ENCODE peak calls at places on chromosomes 3 and 15, in four cellular contexts. M is dorsolateral prefrontal cortex, W is psoas muscle, G is keratinocyte. T is an unnamed sample.

GRCh38 chr15:39667382-39668127 is 86.7 kb downstream of the THBS1 start:
- DNase-seq in M (no peak), W (no peak), G (no peak), T (no peak)

GRCh38 chr3:169300436-169300835 is 363.1 kb downstream of the MECOM start:
- DNase-seq in M (no peak), W (no peak), G (no peak), T (no peak)

GRCh38 chr3:78337801-78338211 is 1297.9 kb downstream of the ROBO2 start:
- DNase-seq in M (no peak), W (no peak), G (no peak), T (no peak)

GRCh38 chr3:111592941-111593340 is 2.2 kb downstream of the ZBED2 start:
- DNase-seq in M (no peak), W (no peak), G (no peak), T (no peak)

GRCh38 chr3:15271785-15272381 is 60.5 kb downstream of the SH3BP5 start:
- DNase-seq in M (no peak), W (peak), G (no peak), T (no peak)

GRCh38 chr3:106355873-106356272 is 487.1 kb upstream of the CBLB start:
- DNase-seq in M (no peak), W (no peak), G (no peak), T (no peak)

GRCh38 chr3:141380987-141381386 is 12.7 kb downstream of the ZBTB38 start:
- DNase-seq in M (no peak), W (no peak), G (no peak), T (no peak)

GRCh38 chr15:65580287-65580686 is 30.6 kb downstream of the INTS14 start:
- DNase-seq in M (no peak), W (no peak), G (no peak), T (peak)

GRCh38 chr15:22893081-22893480 is 54.6 kb downstream of the NIPA2 start:
- DNase-seq in M (no peak), W (no peak), G (no peak), T (no peak)

GRCh38 chr15:40379853-40380252 is 2.7 kb upstream of the KNSTRN start:
- DNase-seq in M (peak), W (peak), G (peak), T (peak)

GRCh38 chr3:175057406-175057805 is 198.3 kb downstream of the NAALADL2 start:
- DNase-seq in M (no peak), W (no peak), G (no peak), T (no peak)

GRCh38 chr15:59540654-59541053 is 70.9 kb upstream of the GCNT3 start:
- DNase-seq in M (no peak), W (no peak), G (no peak), T (no peak)

GRCh38 chr3:136750209-136750921 is 1.8 kb downstream of the STAG1 start:
- DNase-seq in M (no peak), W (no peak), G (no peak), T (no peak)

GRCh38 chr15:90091156-90091931 is 10.9 kb downstream of the IDH2 start:
- DNase-seq in M (no peak), W (no peak), G (no peak), T (no peak)

GRCh38 chr3:182389041-182389815 is 404.1 kb upstream of the ATP11B start:
- DNase-seq in M (no peak), W (no peak), G (peak), T (no peak)

GRCh38 chr15:40322531-40323238 is 807 bp upstream of the INAFM2 start:
- DNase-seq in M (no peak), W (no peak), G (no peak), T (peak)

GRCh38 chr15:79872358-79873017 is 24.3 kb downstream of the MTHFS start:
- DNase-seq in M (no peak), W (no peak), G (no peak), T (no peak)

GRCh38 chr3:71536376-71536965 is 47.1 kb downstream of the FOXP1 start:
- DNase-seq in M (no peak), W (no peak), G (no peak), T (peak)
- H3K27ac ChIP-seq in M (no peak), W (no peak), G (peak), T (no peak)

GRCh38 chr3:47008851-47009224 is 29.4 kb downstream of the NBEAL2 start:
- DNase-seq in M (no peak), W (no peak), G (no peak), T (no peak)

GRCh38 chr3:47009225-47010049 is 30.0 kb downstream of the NBEAL2 start:
- DNase-seq in M (peak), W (peak), G (no peak), T (peak)

GRCh38 chr3:47011371-47011770 is 31.9 kb downstream of the NBEAL2 start:
- DNase-seq in M (no peak), W (no peak), G (no peak), T (no peak)

GRCh38 chr3:47010910-47011309 is 31.4 kb downstream of the NBEAL2 start:
- DNase-seq in M (no peak), W (no peak), G (no peak), T (no peak)

DNA sequence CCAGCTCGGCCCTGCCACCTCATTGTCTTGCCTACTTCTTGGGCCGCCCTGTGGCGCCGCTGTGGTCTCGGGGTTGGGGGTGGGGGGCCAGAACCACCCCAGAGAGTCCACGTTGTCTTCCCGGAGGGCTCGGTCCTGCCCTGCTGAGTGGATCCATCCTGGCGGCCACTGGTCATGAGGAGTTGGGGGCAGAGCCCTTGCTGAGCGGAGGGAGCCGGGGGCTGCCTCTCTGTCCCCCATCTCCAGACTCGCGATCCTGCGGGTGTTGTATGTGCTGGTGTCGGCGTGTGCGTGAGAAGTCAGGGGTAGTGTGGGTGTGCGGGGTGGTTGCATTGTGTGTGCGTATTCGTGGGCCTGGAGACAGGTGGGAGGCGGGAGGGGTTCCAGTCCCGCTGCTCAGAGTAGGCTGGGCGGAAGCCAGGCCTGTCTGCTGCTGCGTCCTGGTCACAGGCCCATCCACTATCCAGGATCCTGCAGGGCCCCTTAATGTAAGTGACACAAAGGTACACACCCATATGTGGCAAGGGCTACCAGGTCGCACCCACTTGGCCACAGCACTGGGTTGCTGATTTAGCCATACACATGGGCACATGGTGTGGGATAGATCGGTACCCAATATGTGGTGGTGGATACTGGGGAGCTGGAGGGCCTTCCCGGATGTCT is 30.7 kb downstream of the NBEAL2 start:
- DNase-seq in M (no peak), W (no peak), G (no peak), T (no peak)
- H3K4me3 ChIP-seq in M (peak), W (peak), G (no peak), T (peak)

GRCh38 chr3:8709287-8709686 is 24.3 kb upstream of the CAV3 start:
- DNase-seq in M (no peak), W (no peak), G (no peak), T (no peak)

GRCh38 chr3:8712871-8713360 is 20.7 kb upstream of the CAV3 start:
- DNase-seq in M (no peak), W (no peak), G (no peak), T (no peak)

GRCh38 chr3:8713901-8714759 is 19.5 kb upstream of the CAV3 start:
- DNase-seq in M (no peak), W (no peak), G (no peak), T (peak)

GRCh38 chr3:8709801-8710524 is 23.6 kb upstream of the CAV3 start:
- DNase-seq in M (no peak), W (no peak), G (no peak), T (no peak)

DNA sequence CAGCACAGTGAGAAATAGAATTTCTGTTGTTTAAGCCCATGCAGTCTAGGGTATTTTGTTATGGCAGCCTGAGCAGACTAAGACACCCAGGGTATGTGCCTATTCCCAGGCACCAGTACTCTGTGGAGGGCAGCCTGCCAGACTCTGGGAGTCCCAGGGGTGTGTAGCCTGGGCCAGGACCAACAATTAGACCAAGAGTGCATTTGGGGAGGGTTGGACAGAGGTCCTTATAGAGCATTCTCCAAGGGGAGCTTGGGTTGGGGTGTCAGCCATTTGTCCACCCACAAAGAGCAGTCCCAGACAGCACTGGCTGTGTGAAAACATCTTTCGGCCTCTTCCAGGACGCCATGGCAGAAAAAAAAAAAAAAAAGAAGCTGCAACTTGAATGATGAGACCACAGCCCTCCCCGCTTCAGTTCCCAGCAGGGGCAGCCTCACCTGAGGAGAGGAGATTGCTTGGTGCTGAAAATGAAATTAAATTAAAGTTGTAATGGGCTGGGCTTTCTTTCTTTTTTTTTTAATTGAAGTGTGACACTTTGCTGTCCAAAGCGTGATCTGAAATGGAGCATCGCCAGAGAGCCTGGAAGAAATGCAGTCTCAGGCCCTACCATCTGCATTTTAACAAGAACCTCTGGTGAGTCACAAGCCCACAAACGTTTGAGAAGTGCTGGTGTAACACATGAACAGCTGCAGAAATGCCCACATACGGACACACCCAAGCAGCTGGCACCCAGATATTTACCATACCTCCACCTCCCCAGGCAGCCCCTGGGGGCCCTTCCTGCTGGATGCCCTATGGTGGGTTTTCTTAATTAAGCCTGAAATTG is 21.3 kb upstream of the CAV3 start:
- DNase-seq in M (peak), W (no peak), G (peak), T (no peak)
- H3K27ac ChIP-seq in M (no peak), W (no peak), G (no peak), T (no peak)

GRCh38 chr15:31342381-31342780 is 15.7 kb downstream of the KLF13 start:
- DNase-seq in M (no peak), W (no peak), G (no peak), T (no peak)
- H3K4me3 ChIP-seq in M (no peak), W (no peak), G (no peak), T (no peak)

GRCh38 chr3:66041828-66042227 is 3.1 kb upstream of the MAGI1 start:
- DNase-seq in M (no peak), W (no peak), G (no peak), T (no peak)
- H3K27ac ChIP-seq in M (no peak), W (no peak), G (no peak), T (no peak)

T was measured in cardiac muscle cell.